ENCODE peak calls at places on chromosomes 12 and 14, in five cellular contexts. One of them, this sample, is unnamed.

GRCh38 chr12:53791735-53792326 is 40.1 kb upstream of the CISTR start:
- DNase-seq in mesendoderm: peak; percentile 45
- DNase-seq in IMR-90: no peak
- DNase-seq in H9: peak; percentile 80
- DNase-seq in mesenchymal stem cell: peak; percentile 3
- DNase-seq in this sample: no peak

GRCh38 chr14:99565383-99565782 is 38.6 kb downstream of the CCDC85C start:
- DNase-seq in H9: no peak
- DNase-seq in IMR-90: no peak
- DNase-seq in mesenchymal stem cell: no peak
- DNase-seq in mesendoderm: no peak
- DNase-seq in this sample: no peak

GRCh38 chr14:60189923-60190840 is 25.0 kb upstream of the DHRS7 start:
- DNase-seq in IMR-90: no peak
- DNase-seq in mesendoderm: no peak
- DNase-seq in mesenchymal stem cell: no peak
- DNase-seq in H9: no peak
- DNase-seq in this sample: no peak

GRCh38 chr12:82529096-82529495 is 157.6 kb upstream of the TMTC2 start:
- DNase-seq in mesendoderm: no peak
- DNase-seq in H9: no peak
- DNase-seq in mesenchymal stem cell: peak; percentile 1
- DNase-seq in IMR-90: no peak
- DNase-seq in this sample: no peak

GRCh38 chr12:49585477-49586445 is 17.8 kb upstream of the MCRS1 start:
- DNase-seq in H9: no peak
- DNase-seq in IMR-90: no peak
- DNase-seq in mesendoderm: no peak
- DNase-seq in mesenchymal stem cell: no peak
- DNase-seq in this sample: no peak

GRCh38 chr12:3947781-3948180 is 74.6 kb upstream of the PARP11 start:
- DNase-seq in H9: no peak
- DNase-seq in mesenchymal stem cell: no peak
- DNase-seq in mesendoderm: no peak
- DNase-seq in IMR-90: no peak
- DNase-seq in this sample: no peak

GRCh38 chr12:6592087-6592486 is 15.1 kb downstream of the CHD4 start:
- DNase-seq in H9: no peak
- DNase-seq in IMR-90: no peak
- DNase-seq in mesendoderm: no peak
- DNase-seq in mesenchymal stem cell: no peak
- DNase-seq in this sample: no peak

GRCh38 chr12:76220980-76221379 is 127.2 kb downstream of the BBS10 start:
- DNase-seq in mesendoderm: peak; percentile 73
- DNase-seq in IMR-90: no peak
- DNase-seq in H9: no peak
- DNase-seq in mesenchymal stem cell: no peak
- DNase-seq in this sample: peak; percentile 71

GRCh38 chr14:84420236-84420635 is 1109.7 kb upstream of the FLRT2 start:
- DNase-seq in mesendoderm: no peak
- DNase-seq in mesenchymal stem cell: peak; percentile 2
- DNase-seq in IMR-90: no peak
- DNase-seq in H9: no peak
- DNase-seq in this sample: no peak

GRCh38 chr12:107760817-107761501 is at the start of gene PRDM4:
- DNase-seq in IMR-90: peak; percentile 93
- DNase-seq in mesenchymal stem cell: peak; percentile 94
- DNase-seq in H9: peak; percentile 98
- DNase-seq in mesendoderm: peak; percentile 97
- DNase-seq in this sample: peak; percentile 94

GRCh38 chr12:120013659-120014380 is 24.8 kb downstream of the BICDL1 start:
- DNase-seq in mesenchymal stem cell: no peak
- DNase-seq in IMR-90: no peak
- DNase-seq in mesendoderm: peak; percentile 18
- DNase-seq in H9: no peak
- DNase-seq in this sample: no peak

GRCh38 chr14:89256273-89256672 is 160.8 kb downstream of the FOXN3 start:
- DNase-seq in IMR-90: no peak
- DNase-seq in H9: no peak
- DNase-seq in mesendoderm: no peak
- DNase-seq in mesenchymal stem cell: no peak
- DNase-seq in this sample: no peak

GRCh38 chr14:36656769-36657408 is 4.8 kb upstream of the PAX9 start:
- DNase-seq in mesendoderm: no peak
- DNase-seq in IMR-90: no peak
- DNase-seq in H9: peak; percentile 49
- DNase-seq in mesenchymal stem cell: peak; percentile 16
- DNase-seq in this sample: no peak

GRCh38 chr14:34220921-34221320 is 241.1 kb downstream of the SPTSSA start:
- DNase-seq in mesendoderm: no peak
- DNase-seq in IMR-90: no peak
- DNase-seq in H9: no peak
- DNase-seq in mesenchymal stem cell: no peak
- DNase-seq in this sample: no peak

GRCh38 chr12:116818341-116818856 is 62.8 kb downstream of the HRK start:
- DNase-seq in mesenchymal stem cell: peak; percentile 15
- DNase-seq in H9: no peak
- DNase-seq in IMR-90: peak; percentile 23
- DNase-seq in mesendoderm: no peak
- DNase-seq in this sample: no peak

GRCh38 chr14:101834387-101835165 is 73.1 kb downstream of the PPP2R5C start:
- DNase-seq in IMR-90: peak; percentile 20
- DNase-seq in mesenchymal stem cell: peak; percentile 73
- DNase-seq in H9: no peak
- DNase-seq in mesendoderm: no peak
- DNase-seq in this sample: no peak

GRCh38 chr14:45251912-45252311 is 1.1 kb downstream of the MIS18BP1 start:
- DNase-seq in IMR-90: peak; percentile 2
- DNase-seq in H9: no peak
- DNase-seq in mesendoderm: no peak
- DNase-seq in mesenchymal stem cell: peak; percentile 41
- DNase-seq in this sample: no peak

GRCh38 chr14:80764921-80765507 is 176.5 kb downstream of the CEP128 start:
- DNase-seq in mesenchymal stem cell: no peak
- DNase-seq in IMR-90: no peak
- DNase-seq in H9: no peak
- DNase-seq in mesendoderm: no peak
- DNase-seq in this sample: no peak

GRCh38 chr12:106461730-106462129 is 104.2 kb downstream of the POLR3B start:
- DNase-seq in mesenchymal stem cell: no peak
- DNase-seq in IMR-90: no peak
- DNase-seq in mesendoderm: no peak
- DNase-seq in H9: no peak
- DNase-seq in this sample: no peak

GRCh38 chr12:66438601-66439000 is 136.3 kb downstream of the HELB start:
- DNase-seq in mesenchymal stem cell: peak; percentile 65
- DNase-seq in H9: no peak
- DNase-seq in mesendoderm: peak; percentile 21
- DNase-seq in IMR-90: peak; percentile 18
- DNase-seq in this sample: no peak

GRCh38 chr14:99619873-99620834 is 16.1 kb upstream of the CCDC85C start:
- DNase-seq in mesenchymal stem cell: peak; percentile 56
- DNase-seq in H9: peak; percentile 26
- DNase-seq in mesendoderm: peak; percentile 45
- DNase-seq in IMR-90: peak; percentile 45
- DNase-seq in this sample: no peak

GRCh38 chr12:4117386-4118016 is 156.1 kb upstream of the CCND2 start:
- DNase-seq in IMR-90: no peak
- DNase-seq in mesenchymal stem cell: no peak
- DNase-seq in H9: peak; percentile 27
- DNase-seq in mesendoderm: no peak
- DNase-seq in this sample: no peak

GRCh38 chr14:89324501-89325298 is 92.3 kb downstream of the FOXN3 start:
- DNase-seq in mesenchymal stem cell: no peak
- DNase-seq in H9: no peak
- DNase-seq in mesendoderm: no peak
- DNase-seq in IMR-90: no peak
- DNase-seq in this sample: no peak

GRCh38 chr14:103207038-103207403 is 83.8 kb downstream of the TNFAIP2 start:
- DNase-seq in H9: peak; percentile 80
- DNase-seq in IMR-90: no peak
- DNase-seq in mesenchymal stem cell: peak; percentile 27
- DNase-seq in mesendoderm: peak; percentile 71
- DNase-seq in this sample: no peak

GRCh38 chr12:58148405-58148804 is 207.0 kb downstream of the ATP23 start:
- DNase-seq in H9: no peak
- DNase-seq in mesendoderm: peak; percentile 85
- DNase-seq in IMR-90: peak; percentile 49
- DNase-seq in mesenchymal stem cell: peak; percentile 80
- DNase-seq in this sample: no peak

GRCh38 chr12:47038270-47038748 is 41.1 kb upstream of the PCED1B start:
- DNase-seq in mesenchymal stem cell: peak; percentile 51
- DNase-seq in mesendoderm: peak; percentile 19
- DNase-seq in H9: no peak
- DNase-seq in IMR-90: peak; percentile 35
- DNase-seq in this sample: no peak

GRCh38 chr12:44835641-44836379 is 40.3 kb downstream of the NELL2 start:
- DNase-seq in mesendoderm: no peak
- DNase-seq in H9: no peak
- DNase-seq in mesenchymal stem cell: no peak
- DNase-seq in IMR-90: no peak
- DNase-seq in this sample: no peak

GRCh38 chr12:47414511-47414910 is 291.3 kb downstream of the RPAP3 start:
- DNase-seq in mesenchymal stem cell: no peak
- DNase-seq in IMR-90: no peak
- DNase-seq in H9: no peak
- DNase-seq in mesendoderm: peak; percentile 30
- DNase-seq in this sample: no peak

GRCh38 chr12:622420-622819 is 40.8 kb downstream of the NINJ2 start:
- DNase-seq in mesenchymal stem cell: peak; percentile 34
- DNase-seq in H9: no peak
- DNase-seq in mesendoderm: no peak
- DNase-seq in IMR-90: no peak
- DNase-seq in this sample: no peak

GRCh38 chr12:18472304-18472703 is 211.0 kb downstream of the PIK3C2G start:
- DNase-seq in IMR-90: peak; percentile 59
- DNase-seq in mesenchymal stem cell: no peak
- DNase-seq in mesendoderm: no peak
- DNase-seq in H9: no peak
- DNase-seq in this sample: no peak

GRCh38 chr14:61516125-61516740 is 179.1 kb upstream of the HIF1A start:
- DNase-seq in H9: no peak
- DNase-seq in IMR-90: no peak
- DNase-seq in mesenchymal stem cell: peak; percentile 31
- DNase-seq in mesendoderm: no peak
- DNase-seq in this sample: no peak

GRCh38 chr14:64500088-64500487 is 3.5 kb downstream of the ZBTB25 start:
- DNase-seq in IMR-90: no peak
- DNase-seq in mesenchymal stem cell: peak; percentile 61
- DNase-seq in H9: no peak
- DNase-seq in mesendoderm: no peak
- DNase-seq in this sample: no peak

GRCh38 chr12:90020006-90020405 is 311.4 kb upstream of the ATP2B1 start:
- DNase-seq in mesenchymal stem cell: no peak
- DNase-seq in IMR-90: peak; percentile 18
- DNase-seq in mesendoderm: no peak
- DNase-seq in H9: no peak
- DNase-seq in this sample: no peak

GRCh38 chr14:22699801-22700564 is 55.8 kb upstream of the OR6J1 start:
- DNase-seq in mesendoderm: peak; percentile 90
- DNase-seq in H9: no peak
- DNase-seq in mesenchymal stem cell: peak; percentile 37
- DNase-seq in IMR-90: no peak
- DNase-seq in this sample: no peak

GRCh38 chr12:121767525-121768016 is 25.9 kb downstream of the RHOF start:
- DNase-seq in mesenchymal stem cell: no peak
- DNase-seq in H9: no peak
- DNase-seq in IMR-90: peak; percentile 81
- DNase-seq in mesendoderm: no peak
- DNase-seq in this sample: no peak

GRCh38 chr12:56679834-56680575 is 8.1 kb downstream of the PTGES3 start:
- DNase-seq in IMR-90: no peak
- DNase-seq in H9: peak; percentile 15
- DNase-seq in mesenchymal stem cell: no peak
- DNase-seq in mesendoderm: no peak
- DNase-seq in this sample: no peak
- H3K4ac ChIP-seq in IMR-90: no peak overlapping the region
- H3K4ac ChIP-seq in H9: no peak overlapping the region
- H3K4ac ChIP-seq in mesenchymal stem cell: no peak overlapping the region
- H3K4ac ChIP-seq in mesendoderm: no peak overlapping the region
- H3K4ac ChIP-seq in this sample: no peak overlapping the region

DNA sequence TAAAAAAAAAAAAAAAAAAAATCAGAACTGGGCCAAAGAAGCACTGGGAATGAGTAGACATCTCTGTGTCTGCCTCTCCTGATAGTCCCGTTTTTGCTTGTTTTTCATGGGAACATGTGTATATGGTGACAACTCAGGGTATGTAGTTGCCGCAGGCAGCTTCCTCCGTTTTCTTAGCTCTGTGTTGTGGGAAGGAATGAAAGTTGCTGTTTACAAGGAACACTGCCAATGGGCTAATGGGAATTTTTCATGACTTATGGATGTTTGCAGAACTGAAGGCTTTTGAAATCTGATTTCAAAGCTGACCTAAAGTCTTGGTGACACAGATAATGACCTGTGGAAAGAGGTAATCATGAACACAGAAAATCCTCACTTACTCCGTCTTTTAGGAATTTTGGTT is 146.4 kb upstream of the BTG1 start:
- DNase-seq in mesenchymal stem cell: peak; percentile 31
- DNase-seq in mesendoderm: no peak
- DNase-seq in IMR-90: peak; percentile 47
- DNase-seq in H9: no peak
- DNase-seq in this sample: no peak
- H2AK5ac ChIP-seq in mesenchymal stem cell: no peak overlapping the region
- H2AK5ac ChIP-seq in mesendoderm: no peak overlapping the region
- H2AK5ac ChIP-seq in IMR-90: no peak overlapping the region
- H2AK5ac ChIP-seq in H9: no peak overlapping the region
- H2AK5ac ChIP-seq in this sample: no peak overlapping the region

GRCh38 chr14:76812422-76813383 is at the start of gene ANGEL1:
- DNase-seq in mesenchymal stem cell: peak; percentile 93
- DNase-seq in mesendoderm: peak; percentile 98
- DNase-seq in IMR-90: peak; percentile 88
- DNase-seq in H9: peak; percentile 97
- DNase-seq in this sample: peak; percentile 87
- H3K4ac ChIP-seq in mesenchymal stem cell: no peak within 1 kb of the TSS
- H3K4ac ChIP-seq in mesendoderm: no peak within 1 kb of the TSS
- H3K4ac ChIP-seq in IMR-90: peak within 1 kb of the TSS; percentile 59
- H3K4ac ChIP-seq in H9: no peak within 1 kb of the TSS
- H3K4ac ChIP-seq in this sample: no peak within 1 kb of the TSS

GRCh38 chr12:128572311-128572810 is 251.4 kb downstream of the SLC15A4 start:
- DNase-seq in mesendoderm: peak; percentile 16
- DNase-seq in mesenchymal stem cell: no peak
- DNase-seq in IMR-90: no peak
- DNase-seq in H9: no peak
- DNase-seq in this sample: no peak

GRCh38 chr12:128567730-128568129 is 256.0 kb downstream of the SLC15A4 start:
- DNase-seq in mesenchymal stem cell: no peak
- DNase-seq in IMR-90: no peak
- DNase-seq in H9: no peak
- DNase-seq in mesendoderm: no peak
- DNase-seq in this sample: no peak

GRCh38 chr12:128570191-128571065 is 253.3 kb downstream of the SLC15A4 start:
- DNase-seq in IMR-90: no peak
- DNase-seq in mesenchymal stem cell: no peak
- DNase-seq in H9: no peak
- DNase-seq in mesendoderm: no peak
- DNase-seq in this sample: no peak

GRCh38 chr12:128573907-128574306 is 249.9 kb downstream of the SLC15A4 start:
- DNase-seq in mesenchymal stem cell: no peak
- DNase-seq in mesendoderm: no peak
- DNase-seq in IMR-90: no peak
- DNase-seq in H9: no peak
- DNase-seq in this sample: no peak

GRCh38 chr12:128571906-128572305 is 251.9 kb downstream of the SLC15A4 start:
- DNase-seq in IMR-90: no peak
- DNase-seq in mesendoderm: peak; percentile 10
- DNase-seq in mesenchymal stem cell: no peak
- DNase-seq in H9: no peak
- DNase-seq in this sample: no peak
- H2AK5ac ChIP-seq in IMR-90: no peak overlapping the region
- H2AK5ac ChIP-seq in mesendoderm: no peak overlapping the region
- H2AK5ac ChIP-seq in mesenchymal stem cell: no peak overlapping the region
- H2AK5ac ChIP-seq in H9: no peak overlapping the region
- H2AK5ac ChIP-seq in this sample: peak overlapping the region; percentile 45

This sample was measured in neuronal stem cell.